ENCODE peak calls at places on chromosome 12, in nine cellular contexts. L is HCT116, A is GM23338, K is PC-3, F is Karpas-422, S is SK-N-SH, V is PC-9, U is OCI-LY7, R is MM.1S. D is an unnamed sample.
A peak's percentile ranks its signal among the peaks of the same experiment; 100 is the strongest.

GRCh38 chr12:115972241-115972640 is 305.3 kb downstream of the MED13L start:
- DNase-seq in L (no peak), V (no peak), U (no peak), A (no peak), R (no peak), S (no peak), K (no peak), F (no peak), D (no peak)

GRCh38 chr12:66087365-66087943 is 43.1 kb downstream of the LLPH start:
- DNase-seq in S (peak; percentile 38), R (peak; percentile 60), K (peak; percentile 84), V (no peak), A (peak; percentile 80), F (peak; percentile 80), U (peak; percentile 48), L (peak; percentile 68), D (peak; percentile 78)

GRCh38 chr12:107731376-107731775 is 29.6 kb downstream of the PRDM4 start:
- DNase-seq in L (no peak), U (peak; percentile 12), F (no peak), A (peak; percentile 2), K (peak; percentile 36), R (no peak), V (peak; percentile 80), S (no peak), D (no peak)

GRCh38 chr12:28457785-28458184 is 267.5 kb downstream of the CCDC91 start:
- DNase-seq in K (no peak), F (no peak), S (no peak), U (no peak), V (no peak), R (peak; percentile 12), A (no peak), L (no peak), D (no peak)

GRCh38 chr12:47820631-47821345 is 1.1 kb upstream of the HDAC7 start:
- DNase-seq in K (peak; percentile 97), V (peak; percentile 92), U (no peak), A (peak; percentile 92), S (peak; percentile 61), L (peak; percentile 62), F (no peak), R (no peak), D (peak; percentile 98)

GRCh38 chr12:43113616-43114015 is 438.4 kb downstream of the ADAMTS20 start:
- DNase-seq in L (no peak), U (no peak), S (no peak), K (no peak), A (no peak), R (no peak), V (no peak), F (no peak), D (no peak)

GRCh38 chr12:107027304-107028053 is 40.5 kb upstream of the MTERF2 start:
- DNase-seq in F (no peak), A (no peak), L (peak; percentile 52), V (peak; percentile 99), R (no peak), K (peak; percentile 98), S (peak; percentile 52), U (no peak), D (peak; percentile 97)

GRCh38 chr12:124091835-124092234 is 118.8 kb downstream of the ZNF664 start:
- DNase-seq in U (no peak), A (no peak), V (no peak), L (no peak), F (no peak), R (no peak), S (no peak), K (no peak), D (no peak)

GRCh38 chr12:3216726-3217682 is 139.8 kb downstream of the TSPAN9 start:
- DNase-seq in R (no peak), K (peak; percentile 4), S (no peak), U (no peak), L (peak; percentile 4), V (no peak), F (no peak), A (no peak), D (peak; percentile 91)

GRCh38 chr12:128702344-128702743 is 121.4 kb downstream of the SLC15A4 start:
- DNase-seq in L (no peak), R (no peak), U (no peak), V (no peak), S (no peak), K (no peak), F (no peak), A (no peak), D (no peak)

GRCh38 chr12:115599251-115599811 is 678.2 kb downstream of the MED13L start:
- DNase-seq in V (no peak), R (no peak), K (no peak), A (peak; percentile 47), L (no peak), F (no peak), S (no peak), U (no peak), D (peak; percentile 44)

GRCh38 chr12:100699209-100699608 is 95.4 kb upstream of the ANO4 start:
- DNase-seq in S (no peak), V (no peak), L (no peak), U (peak; percentile 6), K (no peak), R (peak; percentile 87), F (no peak), A (no peak), D (no peak)

GRCh38 chr12:112097641-112098040 is 10.9 kb downstream of the NAA25 start:
- DNase-seq in R (no peak), K (peak; percentile 66), V (no peak), A (no peak), L (no peak), F (no peak), U (no peak), S (no peak), D (no peak)

GRCh38 chr12:50220357-50221061 is 53.3 kb upstream of the CERS5 start:
- DNase-seq in L (no peak), A (no peak), K (peak; percentile 78), U (peak; percentile 45), V (no peak), R (peak; percentile 34), F (peak; percentile 53), S (peak; percentile 32), D (peak; percentile 81)

GRCh38 chr12:22339691-22340090 is 5.2 kb upstream of the ST8SIA1 start:
- DNase-seq in R (no peak), S (no peak), V (no peak), A (no peak), F (no peak), L (no peak), U (no peak), K (no peak), D (no peak)

GRCh38 chr12:19130224-19131019 is 889 bp downstream of the PLEKHA5 start:
- DNase-seq in A (peak; percentile 76), K (peak; percentile 27), F (no peak), U (no peak), L (no peak), V (peak; percentile 46), S (peak; percentile 69), R (no peak), D (peak; percentile 66)

DNA sequence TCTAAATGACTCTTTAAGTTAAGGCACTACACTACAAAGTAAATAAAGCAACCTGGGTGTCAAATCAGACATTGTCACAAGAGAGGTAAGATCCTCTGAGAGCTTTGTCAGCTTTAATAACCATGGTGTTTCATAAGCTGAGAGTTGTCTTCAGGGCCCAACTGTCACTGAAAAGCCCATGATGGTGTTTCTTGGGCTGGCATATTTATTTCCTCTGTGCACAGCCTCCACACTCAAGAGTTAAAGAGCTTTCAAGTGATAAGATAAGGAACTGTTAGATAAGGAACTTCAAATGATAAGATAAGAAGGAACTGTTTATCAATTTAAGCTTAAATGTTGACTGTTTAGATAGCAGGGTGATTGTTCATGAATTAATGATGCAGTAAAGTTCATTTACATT is 495.4 kb downstream of the TMEM117 start:
- DNase-seq in S (no peak), L (no peak), U (no peak), V (no peak), F (no peak), A (no peak), R (no peak), K (no peak), D (no peak)
- H3K9me2 ChIP-seq in S (no peaks in the 10 kb centered on the region), L (no peaks in the 10 kb centered on the region), U (no peaks in the 10 kb centered on the region), V (no peaks in the 10 kb centered on the region), F (peaks cover 6% of the 10 kb centered on the region), A (no peaks in the 10 kb centered on the region), R (no peaks in the 10 kb centered on the region), K (no peaks in the 10 kb centered on the region), D (no peaks in the 10 kb centered on the region)

DNA sequence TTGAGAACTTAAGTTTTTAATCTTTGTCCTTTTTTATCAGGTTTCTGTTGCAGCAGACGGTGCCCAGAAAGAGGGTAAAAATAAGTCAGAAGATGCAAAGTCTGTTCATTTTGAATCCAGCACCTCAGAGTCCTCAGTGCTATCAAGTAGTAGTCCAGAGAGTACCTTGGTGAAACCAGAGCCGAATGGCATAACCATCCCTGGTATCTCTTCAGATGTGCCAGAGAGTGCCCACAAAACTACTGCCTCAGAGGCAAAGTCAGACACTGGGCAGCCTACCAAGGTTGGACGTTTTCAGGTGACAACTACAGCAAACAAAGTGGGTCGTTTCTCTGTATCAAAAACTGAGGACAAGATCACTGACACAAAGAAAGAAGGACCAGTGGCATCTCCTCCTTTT is 53.5 kb downstream of the RAD52 start:
- DNase-seq in V (no peak), R (no peak), U (no peak), F (no peak), S (no peak), K (no peak), L (no peak), A (no peak), D (no peak)
- H3K9me2 ChIP-seq in V (no peaks in the 10 kb centered on the region), R (no peaks in the 10 kb centered on the region), U (no peaks in the 10 kb centered on the region), F (no peaks in the 10 kb centered on the region), S (no peaks in the 10 kb centered on the region), K (no peaks in the 10 kb centered on the region), L (no peaks in the 10 kb centered on the region), A (no peaks in the 10 kb centered on the region), D (no peaks in the 10 kb centered on the region)

GRCh38 chr12:90841336-90841735 is 113.6 kb downstream of the CCER1 start:
- DNase-seq in F (no peak), U (no peak), K (peak; percentile 37), L (no peak), S (no peak), A (no peak), R (no peak), V (no peak), D (peak; percentile 20)
- H3K9me2 ChIP-seq in F (no peaks in the 10 kb centered on the region), U (no peaks in the 10 kb centered on the region), K (no peaks in the 10 kb centered on the region), L (no peaks in the 10 kb centered on the region), S (no peaks in the 10 kb centered on the region), A (no peaks in the 10 kb centered on the region), R (no peaks in the 10 kb centered on the region), V (no peaks in the 10 kb centered on the region), D (no peaks in the 10 kb centered on the region)

DNA sequence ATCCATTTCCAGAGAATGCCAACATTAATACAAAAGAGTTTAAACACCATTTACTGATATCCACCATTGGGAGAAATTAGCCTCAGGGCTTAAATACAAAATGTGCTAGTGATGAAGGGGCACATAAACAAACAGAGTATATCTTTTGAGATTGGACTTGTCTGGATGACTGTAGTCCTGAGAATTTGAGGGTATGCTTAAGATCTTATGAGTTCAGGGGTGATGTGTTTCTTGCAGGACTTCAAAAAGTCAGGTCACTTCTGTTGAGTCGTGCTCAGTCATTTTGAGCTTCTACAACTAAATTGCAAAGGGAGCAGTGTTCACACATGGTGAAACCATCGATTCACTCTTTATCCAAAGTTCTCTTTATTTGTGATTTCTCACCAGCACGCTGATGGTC is 425.7 kb downstream of the ATP23 start:
- DNase-seq in L (no peak), U (no peak), F (no peak), R (no peak), V (no peak), K (peak; percentile 47), A (no peak), S (no peak), D (peak; percentile 42)
- H3K9me2 ChIP-seq in L (no peaks in the 10 kb centered on the region), U (no peaks in the 10 kb centered on the region), F (no peaks in the 10 kb centered on the region), R (no peaks in the 10 kb centered on the region), V (no peaks in the 10 kb centered on the region), K (no peaks in the 10 kb centered on the region), A (no peaks in the 10 kb centered on the region), S (no peaks in the 10 kb centered on the region), D (no peaks in the 10 kb centered on the region)

GRCh38 chr12:82994117-82994516 is 307.4 kb downstream of the TMTC2 start:
- DNase-seq in S (no peak), F (no peak), V (no peak), L (no peak), R (no peak), U (no peak), A (no peak), K (no peak), D (no peak)
- H3K9me2 ChIP-seq in S (no peaks in the 10 kb centered on the region), F (no peaks in the 10 kb centered on the region), V (no peaks in the 10 kb centered on the region), L (no peaks in the 10 kb centered on the region), R (no peaks in the 10 kb centered on the region), U (no peaks in the 10 kb centered on the region), A (no peaks in the 10 kb centered on the region), K (no peaks in the 10 kb centered on the region), D (no peaks in the 10 kb centered on the region)

D was measured in GM23248.